ENCODE peak calls at places on chromosomes 6 and 20, in six cellular contexts. One of them, this sample, is unnamed.

GRCh38 chr20:20711413-20711812 is 1.0 kb downstream of the RALGAPA2 start:
- DNase-seq in ovary: no peak
- DNase-seq in H4: no peak
- DNase-seq in HFF-Myc: no peak
- DNase-seq in activated T-cell treated with anti-CD3 and anti-CD28 coated beads, Interleukin-2, amount 50 U/mL, for 48 hours: peak; percentile 22
- DNase-seq in NCI-H1092: no peak
- DNase-seq in this sample: no peak

GRCh38 chr6:33905081-33905609 is 101.3 kb upstream of the MLN start:
- DNase-seq in H4: no peak
- DNase-seq in HFF-Myc: no peak
- DNase-seq in ovary: no peak
- DNase-seq in NCI-H1092: no peak
- DNase-seq in activated T-cell treated with anti-CD3 and anti-CD28 coated beads, Interleukin-2, amount 50 U/mL, for 48 hours: no peak
- DNase-seq in this sample: no peak

GRCh38 chr6:166556336-166556735 is 30.1 kb downstream of the RAMACL start:
- DNase-seq in activated T-cell treated with anti-CD3 and anti-CD28 coated beads, Interleukin-2, amount 50 U/mL, for 48 hours: no peak
- DNase-seq in HFF-Myc: no peak
- DNase-seq in NCI-H1092: no peak
- DNase-seq in ovary: no peak
- DNase-seq in H4: no peak
- DNase-seq in this sample: no peak

GRCh38 chr6:163608060-163608752 is 193.7 kb downstream of the QKI start:
- DNase-seq in H4: no peak
- DNase-seq in activated T-cell treated with anti-CD3 and anti-CD28 coated beads, Interleukin-2, amount 50 U/mL, for 48 hours: no peak
- DNase-seq in HFF-Myc: no peak
- DNase-seq in ovary: no peak
- DNase-seq in NCI-H1092: no peak
- DNase-seq in this sample: no peak

GRCh38 chr6:41027799-41028617 is 11.0 kb downstream of the UNC5CL start:
- DNase-seq in HFF-Myc: peak; percentile 17
- DNase-seq in ovary: peak; percentile 92
- DNase-seq in H4: peak; percentile 80
- DNase-seq in NCI-H1092: peak; percentile 18
- DNase-seq in activated T-cell treated with anti-CD3 and anti-CD28 coated beads, Interleukin-2, amount 50 U/mL, for 48 hours: peak; percentile 88
- DNase-seq in this sample: peak; percentile 80

GRCh38 chr6:112251170-112251945 is 3.0 kb downstream of the LAMA4 start:
- DNase-seq in H4: peak; percentile 22
- DNase-seq in activated T-cell treated with anti-CD3 and anti-CD28 coated beads, Interleukin-2, amount 50 U/mL, for 48 hours: no peak
- DNase-seq in NCI-H1092: no peak
- DNase-seq in ovary: peak; percentile 36
- DNase-seq in HFF-Myc: no peak
- DNase-seq in this sample: peak; percentile 86

GRCh38 chr6:134539865-134540323 is 222.0 kb upstream of the SGK1 start:
- DNase-seq in ovary: no peak
- DNase-seq in H4: no peak
- DNase-seq in activated T-cell treated with anti-CD3 and anti-CD28 coated beads, Interleukin-2, amount 50 U/mL, for 48 hours: no peak
- DNase-seq in NCI-H1092: no peak
- DNase-seq in HFF-Myc: no peak
- DNase-seq in this sample: no peak

GRCh38 chr20:62267543-62267942 is 29.2 kb downstream of the OSBPL2 start:
- DNase-seq in H4: no peak
- DNase-seq in HFF-Myc: no peak
- DNase-seq in NCI-H1092: no peak
- DNase-seq in activated T-cell treated with anti-CD3 and anti-CD28 coated beads, Interleukin-2, amount 50 U/mL, for 48 hours: no peak
- DNase-seq in ovary: no peak
- DNase-seq in this sample: no peak

GRCh38 chr20:50003253-50003656 is 20.5 kb downstream of the SNAI1 start:
- DNase-seq in activated T-cell treated with anti-CD3 and anti-CD28 coated beads, Interleukin-2, amount 50 U/mL, for 48 hours: no peak
- DNase-seq in HFF-Myc: no peak
- DNase-seq in H4: no peak
- DNase-seq in NCI-H1092: no peak
- DNase-seq in ovary: no peak
- DNase-seq in this sample: no peak

This sample was measured in cardiac muscle cell.